ENCODE peak calls at places on chromosomes 5 and 9, in seven cellular contexts. P, E, J, C, H, W and G are unnamed samples.

GRCh38 chr5:151775025-151775606 is 3.4 kb downstream of the G3BP1 start:
- DNase-seq in C (no peak), H (no peak), J (no peak), W (no peak), E (no peak), P (no peak), G (no peak)

GRCh38 chr9:17219261-17219660 is 84.4 kb downstream of the CNTLN start:
- DNase-seq in C (no peak), W (no peak), E (no peak), P (no peak), H (no peak), J (no peak), G (no peak)

GRCh38 chr5:1312206-1312605 is 17.3 kb upstream of the TERT start:
- DNase-seq in P (no peak), W (no peak), C (no peak), H (no peak), J (no peak), E (no peak), G (peak)

GRCh38 chr9:32389365-32389764 is 4.9 kb downstream of the ACO1 start:
- DNase-seq in H (no peak), E (no peak), J (no peak), C (no peak), W (no peak), P (no peak), G (no peak)

GRCh38 chr5:79821-80220 is 12.1 kb upstream of the PLEKHG4B start:
- DNase-seq in P (no peak), C (no peak), E (no peak), H (no peak), J (no peak), W (no peak), G (peak)

GRCh38 chr5:16935271-16936149 is 578 bp downstream of the MYO10 start:
- DNase-seq in E (peak), J (peak), H (peak), C (peak), W (peak), P (peak), G (peak)

GRCh38 chr5:119377066-119377465 is 21.2 kb downstream of the TNFAIP8 start:
- DNase-seq in C (no peak), J (no peak), W (no peak), E (no peak), P (no peak), H (no peak), G (no peak)

GRCh38 chr5:80711938-80712337 is 57.2 kb upstream of the DHFR start:
- DNase-seq in P (no peak), W (peak), H (peak), C (peak), E (peak), J (peak), G (no peak)

GRCh38 chr5:2156358-2157059 is 273.8 kb upstream of the IRX4 start:
- DNase-seq in C (peak), J (no peak), H (no peak), E (no peak), W (no peak), P (no peak), G (no peak)

GRCh38 chr5:84301535-84301934 is 83.1 kb downstream of the EDIL3 start:
- DNase-seq in W (no peak), J (no peak), H (no peak), E (peak), P (no peak), C (no peak), G (no peak)

GRCh38 chr9:4430492-4431261 is 59.6 kb upstream of the SLC1A1 start:
- DNase-seq in E (no peak), W (no peak), P (no peak), J (no peak), H (no peak), C (no peak), G (no peak)

GRCh38 chr9:15738011-15738410 is 185.2 kb downstream of the CCDC171 start:
- DNase-seq in W (no peak), J (no peak), E (peak), P (no peak), C (no peak), H (no peak), G (no peak)

GRCh38 chr5:96584712-96585111 is 77.5 kb upstream of the CAST start:
- DNase-seq in J (no peak), H (peak), E (no peak), W (no peak), C (no peak), P (peak), G (peak)

GRCh38 chr9:31587176-31587575 is 797.3 kb upstream of the ACO1 start:
- DNase-seq in J (no peak), W (peak), H (no peak), E (no peak), C (peak), P (no peak), G (no peak)